ENCODE peak calls at places on chromosomes 12 and 14, in six cellular contexts. N is NT2/D1; A is CD4-positive, alpha-beta memory T cell; G is thyroid gland; Y is brain microvascular endothelial cell; D is mucosa of descending colon. S is an unnamed sample. For H3K36me3, the result is how much of the 10 kb centered on the place peaks cover.

GRCh38 chr14:77268989-77269595 is 1.9 kb downstream of the NGB start:
- DNase-seq in G (no peak), N (no peak), A (no peak), Y (no peak), D (no peak), S (peak)

GRCh38 chr14:52110441-52111086 is 41.7 kb upstream of the NID2 start:
- DNase-seq in Y (peak), G (peak), D (no peak), A (no peak), N (no peak), S (no peak)

GRCh38 chr14:69096766-69097475 is 56.0 kb downstream of the DCAF5 start:
- DNase-seq in N (no peak), G (no peak), D (no peak), A (no peak), Y (no peak), S (no peak)

GRCh38 chr14:101980700-101981099 is 16.3 kb downstream of the DYNC1H1 start:
- DNase-seq in D (no peak), G (peak), N (no peak), A (no peak), Y (peak), S (peak)

GRCh38 chr12:6769003-6769389 is 2.8 kb downstream of the PTMS start:
- DNase-seq in Y (no peak), G (peak), N (peak), A (no peak), D (peak), S (no peak)

GRCh38 chr12:124677552-124678356 is 110.3 kb upstream of the NCOR2 start:
- DNase-seq in G (no peak), A (no peak), Y (no peak), D (no peak), N (no peak), S (no peak)

GRCh38 chr14:34301107-34301734 is 160.8 kb downstream of the SPTSSA start:
- DNase-seq in N (peak), D (no peak), Y (peak), A (peak), G (no peak), S (peak)

GRCh38 chr12:59578239-59578638 is 17.6 kb upstream of the SLC16A7 start:
- DNase-seq in A (peak), Y (no peak), D (no peak), G (no peak), N (no peak), S (no peak)

DNA sequence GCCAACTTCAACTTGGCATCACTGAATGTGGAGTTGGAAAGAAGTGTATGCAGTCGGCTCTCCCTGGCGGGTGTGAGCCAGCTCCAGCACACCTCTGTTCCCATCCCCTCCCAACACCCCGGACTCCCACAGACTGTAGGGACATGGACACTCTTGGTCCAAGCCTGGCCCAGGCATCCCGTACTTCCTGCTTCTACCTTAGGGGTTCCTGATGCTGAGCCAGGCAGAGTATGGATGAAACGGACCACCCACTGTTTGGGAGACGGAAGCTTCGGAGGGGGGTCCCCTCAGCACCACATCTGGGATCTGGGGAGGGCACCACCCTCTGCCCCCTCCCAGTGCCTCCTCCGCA is 62.0 kb downstream of the LGMN start:
- DNase-seq in G (no peak), A (no peak), Y (no peak), N (no peak), D (no peak), S (no peak)
- H3K36me3 ChIP-seq in G (under half), A (under half), Y (under half), N (under half), D (under half), S (under half)

GRCh38 chr12:64731683-64732082 is 27.5 kb downstream of the GNS start:
- DNase-seq in Y (no peak), A (no peak), D (no peak), N (no peak), G (no peak), S (no peak)
- H3K36me3 ChIP-seq in Y (under half), A (under half), D (under half), N (under half), G (under half), S (under half)

GRCh38 chr12:319116-319515 is 56.5 kb upstream of the SLC6A13 start:
- DNase-seq in Y (no peak), G (no peak), D (no peak), N (no peak), A (no peak), S (no peak)
- H3K36me3 ChIP-seq in Y (half or more), G (half or more), D (under half), N (half or more), A (half or more), S (under half)

GRCh38 chr12:14482886-14483285 is 84.8 kb downstream of the PLBD1 start:
- DNase-seq in Y (no peak), G (no peak), N (no peak), A (no peak), D (no peak), S (peak)

GRCh38 chr12:14481201-14481600 is 86.5 kb downstream of the PLBD1 start:
- DNase-seq in N (no peak), A (no peak), G (no peak), Y (no peak), D (no peak), S (no peak)

GRCh38 chr12:14479004-14479403 is 88.7 kb downstream of the PLBD1 start:
- DNase-seq in G (no peak), N (no peak), Y (no peak), D (no peak), A (no peak), S (no peak)

DNA sequence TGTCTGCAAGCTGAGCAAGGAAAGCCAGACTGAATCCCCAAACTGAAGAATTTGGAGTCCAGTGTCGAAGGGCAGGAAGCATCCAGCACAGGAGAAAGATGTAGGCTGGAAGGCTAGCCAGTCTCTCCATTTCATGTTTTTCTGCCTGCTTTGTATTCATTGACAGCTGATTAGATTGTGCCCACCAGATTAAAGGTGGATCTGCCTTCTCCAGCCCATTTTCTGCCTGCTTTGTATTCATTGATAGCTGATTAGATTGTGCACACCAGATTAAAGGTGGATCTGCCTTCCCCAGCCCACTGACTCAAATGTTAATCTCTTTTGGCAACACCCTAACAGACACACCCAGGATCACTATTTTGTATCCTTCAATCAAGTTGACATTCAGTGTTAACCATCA is 85.3 kb downstream of the PLBD1 start:
- DNase-seq in D (no peak), A (no peak), Y (no peak), N (no peak), G (no peak), S (no peak)
- H3K36me3 ChIP-seq in D (under half), A (half or more), Y (under half), N (under half), G (under half), S (under half)

GRCh38 chr12:19482036-19482435 is 42.7 kb downstream of the AEBP2 start:
- DNase-seq in D (no peak), G (no peak), Y (no peak), N (no peak), A (no peak), S (peak)
- H3K36me3 ChIP-seq in D (under half), G (under half), Y (under half), N (half or more), A (under half), S (under half)

GRCh38 chr14:94052662-94053061 is 26.5 kb downstream of the OTUB2 start:
- DNase-seq in G (no peak), A (no peak), N (no peak), Y (no peak), D (no peak), S (no peak)
- H3K36me3 ChIP-seq in G (half or more), A (half or more), N (half or more), Y (half or more), D (under half), S (under half)

DNA sequence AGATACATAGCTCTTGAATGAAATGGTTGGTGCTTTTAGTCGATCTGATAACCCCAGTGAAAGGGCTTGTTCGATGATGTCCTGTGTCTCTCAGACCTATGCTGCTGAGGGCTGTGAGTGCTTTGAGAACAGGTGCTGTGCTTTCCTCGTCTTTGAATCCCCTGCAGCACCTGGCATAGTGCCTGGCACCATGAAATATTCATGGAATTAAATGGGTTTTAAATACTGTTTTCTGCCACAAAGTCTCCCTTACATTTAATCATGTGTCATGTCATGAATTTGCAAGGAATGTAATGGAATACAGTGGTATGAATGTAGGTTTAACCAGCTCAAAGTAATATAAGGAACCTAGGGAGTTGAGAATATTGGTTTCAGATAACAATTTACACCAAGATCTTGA is 220.5 kb upstream of the PRICKLE1 start:
- DNase-seq in D (no peak), Y (no peak), N (no peak), A (no peak), G (no peak), S (no peak)
- H3K36me3 ChIP-seq in D (under half), Y (under half), N (under half), A (under half), G (under half), S (under half)

DNA sequence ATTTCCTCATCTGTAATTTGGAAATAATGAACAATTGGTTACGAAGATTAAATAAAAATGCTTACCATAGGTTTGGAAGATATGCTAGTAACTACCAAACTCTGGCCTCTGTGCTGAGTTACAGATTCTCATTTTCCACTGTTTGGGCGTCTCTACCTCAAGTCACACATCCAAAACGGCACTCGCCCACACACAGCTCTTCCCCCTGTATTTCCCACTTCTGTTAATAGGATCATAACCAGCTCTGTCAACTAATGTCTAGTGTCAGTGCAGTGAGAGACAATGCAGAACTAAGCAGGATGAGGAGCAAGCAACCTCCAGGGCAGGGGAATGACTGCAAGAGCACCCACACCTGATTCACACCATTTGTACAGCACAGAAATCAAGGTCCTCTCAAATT is 10.9 kb upstream of the SYCP3 start:
- DNase-seq in D (no peak), G (no peak), A (no peak), N (no peak), Y (no peak), S (no peak)
- H3K36me3 ChIP-seq in D (under half), G (under half), A (under half), N (under half), Y (under half), S (under half)

GRCh38 chr12:43797561-43798217 is 8.4 kb downstream of the TWF1 start:
- DNase-seq in D (no peak), A (no peak), Y (no peak), N (no peak), G (no peak), S (no peak)
- H3K36me3 ChIP-seq in D (under half), A (under half), Y (under half), N (half or more), G (half or more), S (under half)

DNA sequence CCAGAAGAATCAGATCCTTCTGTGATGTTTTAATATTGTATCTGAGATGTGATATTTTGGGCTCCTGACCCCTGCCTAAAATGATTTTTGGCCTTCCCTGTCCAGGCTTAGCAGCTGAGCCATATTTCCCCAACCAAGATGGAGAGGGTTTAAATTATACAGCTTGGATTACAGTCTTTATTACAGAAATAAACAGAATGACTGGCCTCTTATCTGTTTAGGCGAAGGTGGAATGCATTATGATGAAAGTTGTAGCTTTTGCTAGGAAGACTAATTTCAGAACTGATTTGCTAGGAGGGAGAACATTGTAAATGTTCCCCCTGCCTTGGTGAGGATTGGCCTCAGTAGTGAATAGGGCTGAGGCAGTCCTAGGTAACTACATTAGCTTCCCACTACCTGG is 23.3 kb downstream of the BMAL2 start:
- DNase-seq in Y (no peak), N (no peak), A (no peak), D (no peak), G (no peak), S (no peak)
- H3K36me3 ChIP-seq in Y (under half), N (under half), A (under half), D (under half), G (under half), S (under half)